ENCODE peak calls at places on chromosomes 5 and 9, in four cellular contexts. K is IMR-90, H is lower lobe of right lung, O is cardiac muscle cell. S is an unnamed sample.

GRCh38 chr5:17346811-17347210 is 129.4 kb downstream of the BASP1 start:
- DNase-seq in K (peak), H (no peak), O (no peak), S (no peak)

GRCh38 chr5:6582507-6583048 is 50.3 kb downstream of the NSUN2 start:
- DNase-seq in K (no peak), H (no peak), O (no peak), S (no peak)

GRCh38 chr9:82132024-82132423 is 143.5 kb downstream of the SPATA31D1 start:
- DNase-seq in K (no peak), H (no peak), O (no peak), S (no peak)

GRCh38 chr5:113232667-113233066 is 202.1 kb downstream of the TSSK1B start:
- DNase-seq in K (no peak), H (no peak), O (peak), S (no peak)

GRCh38 chr9:84932915-84933527 is 263.5 kb downstream of the NTRK2 start:
- DNase-seq in K (no peak), H (no peak), O (peak), S (no peak)

GRCh38 chr9:31394040-31394473 is 990.4 kb upstream of the ACO1 start:
- DNase-seq in K (no peak), H (no peak), O (peak), S (peak)

GRCh38 chr9:37730256-37730655 is 23.3 kb upstream of the TRMT10B start:
- DNase-seq in K (peak), H (no peak), O (no peak), S (no peak)

GRCh38 chr5:154520861-154521453 is 42.9 kb upstream of the HAND1 start:
- DNase-seq in K (no peak), H (peak), O (peak), S (no peak)

GRCh38 chr5:179278119-179278518 is 67.1 kb downstream of the ADAMTS2 start:
- DNase-seq in K (peak), H (no peak), O (no peak), S (no peak)

GRCh38 chr9:93231121-93231694 is 47.3 kb downstream of the WNK2 start:
- DNase-seq in K (no peak), H (peak), O (no peak), S (no peak)

GRCh38 chr5:7548576-7548975 is 152.6 kb downstream of the ADCY2 start:
- DNase-seq in K (no peak), H (no peak), O (no peak), S (no peak)

GRCh38 chr5:57482671-57483106 is at the start of gene ACTBL2:
- DNase-seq in K (peak), H (no peak), O (peak), S (peak)

GRCh38 chr5:149060325-149060724 is 2.5 kb downstream of the SH3TC2 start:
- DNase-seq in K (peak), H (no peak), O (peak), S (no peak)

GRCh38 chr5:159100928-159101646 is 1.4 kb upstream of the EBF1 start:
- DNase-seq in K (no peak), H (no peak), O (no peak), S (no peak)

GRCh38 chr5:195401-196160 is 4.3 kb downstream of the LRRC14B start:
- DNase-seq in K (no peak), H (peak), O (no peak), S (no peak)

GRCh38 chr9:25029724-25030123 is 484.0 kb upstream of the IZUMO3 start:
- DNase-seq in K (no peak), H (no peak), O (no peak), S (no peak)

GRCh38 chr9:123590499-123590898 is 234.5 kb downstream of the CRB2 start:
- DNase-seq in K (no peak), H (no peak), O (no peak), S (no peak)

GRCh38 chr9:37430841-37431597 is 8.5 kb downstream of the GRHPR start:
- DNase-seq in K (no peak), H (no peak), O (peak), S (no peak)

GRCh38 chr5:35884125-35884788 is 27.6 kb downstream of the IL7R start:
- DNase-seq in K (peak), H (no peak), O (peak), S (peak)

GRCh38 chr5:125411163-125412050 is 665.0 kb upstream of the ZNF608 start:
- DNase-seq in K (peak), H (no peak), O (peak), S (no peak)

GRCh38 chr5:13976867-13977479 is 32.5 kb upstream of the DNAH5 start:
- DNase-seq in K (peak), H (no peak), O (peak), S (no peak)

GRCh38 chr9:98931543-98931942 is 12.2 kb upstream of the COL15A1 start:
- DNase-seq in K (no peak), H (no peak), O (no peak), S (no peak)

GRCh38 chr9:93058357-93059096 is at the start of gene SUSD3:
- DNase-seq in K (no peak), H (peak), O (peak), S (no peak)

DNA sequence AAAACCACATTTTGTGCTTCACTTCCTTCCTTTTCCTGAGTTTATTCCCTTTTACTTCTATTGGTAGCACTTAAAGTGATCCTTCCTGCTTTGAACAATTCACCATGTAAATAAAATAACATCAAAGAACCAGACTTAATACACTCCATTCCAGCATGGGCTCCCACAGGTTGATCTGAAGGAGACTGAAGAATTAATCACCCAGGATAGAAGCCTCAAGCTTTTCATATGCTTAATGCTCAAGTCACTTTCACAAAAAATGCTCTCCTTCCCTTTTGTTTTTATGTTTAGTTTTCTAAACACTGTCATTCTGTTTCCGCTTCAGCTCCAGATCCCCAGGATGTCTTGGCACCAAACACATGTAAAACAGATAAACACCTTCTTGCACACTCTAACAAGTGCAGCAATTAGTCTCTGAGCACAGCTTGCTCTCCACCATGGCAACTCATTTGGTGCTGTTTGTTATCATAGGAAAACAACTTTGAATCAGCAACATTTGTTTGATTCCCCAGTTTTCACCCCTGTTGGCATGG is 37.0 kb downstream of the DMRTA1 start:
- DNase-seq in K (no peak), H (no peak), O (no peak), S (no peak)
- H3K27ac ChIP-seq in K (no peak), H (no peak), O (no peak), S (no peak)

DNA sequence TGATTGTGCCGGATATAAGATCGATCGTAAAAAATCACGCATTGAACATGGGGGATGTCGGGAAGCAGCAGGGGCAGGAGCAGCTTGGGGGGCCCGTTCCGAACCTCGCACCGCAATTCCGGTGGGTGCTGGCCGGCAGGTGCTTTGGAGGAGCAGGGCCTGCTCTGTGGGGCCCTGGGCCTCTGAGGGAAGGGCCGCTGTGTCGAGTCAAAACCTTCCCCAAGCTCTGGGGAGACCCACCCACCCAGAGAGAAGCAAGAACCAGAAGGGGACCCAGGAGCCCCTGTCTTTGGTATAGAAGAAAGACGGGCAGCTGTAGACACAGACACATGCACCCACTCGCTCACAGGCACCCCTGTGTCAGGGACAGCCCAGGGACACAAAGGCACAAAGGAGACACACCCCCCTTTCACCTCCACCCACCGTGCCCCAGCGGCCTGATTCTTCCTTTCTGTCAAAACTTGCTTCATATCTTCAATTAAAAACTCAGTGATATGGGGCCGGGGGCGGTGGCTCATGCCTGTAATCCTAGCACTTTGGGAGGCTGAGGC is 49.4 kb upstream of the ZBTB43 start:
- DNase-seq in K (no peak), H (no peak), O (no peak), S (no peak)
- H3K27ac ChIP-seq in K (no peak), H (no peak), O (no peak), S (no peak)

GRCh38 chr9:14306188-14306587 is 7.8 kb downstream of the NFIB start:
- DNase-seq in K (no peak), H (no peak), O (no peak), S (no peak)
- H3K27ac ChIP-seq in K (no peak), H (no peak), O (no peak), S (no peak)

GRCh38 chr9:127344373-127344995 is 52.5 kb upstream of the SLC2A8 start:
- DNase-seq in K (peak), H (no peak), O (no peak), S (no peak)
- H3K27ac ChIP-seq in K (no peak), H (no peak), O (no peak), S (no peak)

GRCh38 chr5:96823060-96823459 is 15.3 kb upstream of the ERAP1 start:
- DNase-seq in K (no peak), H (no peak), O (no peak), S (no peak)
- H3K27ac ChIP-seq in K (no peak), H (no peak), O (no peak), S (no peak)

DNA sequence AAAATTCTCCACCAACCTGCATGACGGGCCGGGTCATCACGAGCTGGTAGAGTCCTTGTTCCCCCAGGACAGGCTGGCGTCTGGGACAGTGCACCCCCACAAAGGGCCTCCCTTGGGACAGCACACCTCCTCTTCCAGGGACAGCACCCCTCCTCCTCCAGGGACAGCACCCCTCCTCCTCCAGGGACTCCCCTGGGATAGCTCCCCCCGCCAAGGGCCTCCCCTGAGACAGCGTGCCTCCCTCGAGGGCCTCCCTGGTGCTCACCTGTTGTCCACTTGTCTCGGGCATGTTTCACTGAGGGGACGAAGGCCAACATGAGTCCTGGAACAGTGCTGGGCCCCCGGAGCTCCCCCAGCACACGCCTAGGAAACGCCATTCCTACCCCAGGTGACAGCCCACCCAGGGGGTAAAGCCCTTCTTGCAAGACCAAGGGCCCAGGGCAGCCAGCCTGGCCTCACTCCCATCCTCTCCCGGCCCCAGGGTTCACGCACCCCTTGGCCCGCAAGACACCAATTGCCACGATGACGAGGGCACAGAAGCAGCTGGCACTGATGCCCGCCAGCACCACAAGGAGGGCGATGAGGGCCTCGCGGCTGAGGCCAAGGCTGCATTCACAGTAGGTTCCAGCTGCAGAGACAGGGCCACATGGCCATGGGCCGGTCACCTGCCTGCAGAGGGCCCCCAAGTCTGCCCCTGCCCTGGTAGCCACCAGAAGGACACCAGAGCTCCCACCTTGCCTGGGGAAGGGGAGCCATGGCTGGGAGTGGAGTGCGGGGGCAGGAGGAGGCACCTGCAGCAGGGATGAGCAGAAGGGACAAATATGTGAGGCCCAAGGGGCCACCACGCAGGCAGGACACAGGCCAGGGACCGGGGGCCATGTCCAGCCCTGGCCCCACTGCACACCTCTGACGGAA is at the start of gene TMEM210:
- DNase-seq in K (no peak), H (no peak), O (no peak), S (no peak)
- H3K27ac ChIP-seq in K (no peak), H (no peak), O (no peak), S (peak)

S was measured in epithelial cell of prostate.